ENCODE peak calls at places on chromosomes 4 and X, in seven cellular contexts. A, I, F, P, Z, V and K are unnamed samples. For H3K4me1 and H3K9me3, the result is how much of the 10 kb centered on the place peaks cover.

GRCh38 chr4:16196482-16197393 is 29.5 kb downstream of the TAPT1 start:
- DNase-seq in A (no peak), I (no peak), F (no peak), P (peak), Z (peak), V (peak), K (no peak)

GRCh38 chr4:145881991-145882390 is 56.6 kb downstream of the ZNF827 start:
- DNase-seq in A (no peak), I (peak), F (no peak), P (no peak), Z (no peak), V (no peak), K (no peak)

GRCh38 chr4:73222466-73223257 is 35.9 kb downstream of the ANKRD17 start:
- DNase-seq in A (peak), I (no peak), F (peak), P (peak), Z (no peak), V (peak), K (peak)

GRCh38 chrX:29841750-29842149 is 373.6 kb upstream of the MAGEB2 start:
- DNase-seq in A (no peak), I (no peak), F (no peak), P (no peak), Z (no peak), V (peak), K (no peak)

GRCh38 chr4:36772154-36772516 is 472.4 kb upstream of the NWD2 start:
- DNase-seq in A (no peak), I (no peak), F (no peak), P (no peak), Z (no peak), V (no peak), K (no peak)

GRCh38 chr4:147479817-147480216 is 1.1 kb upstream of the EDNRA start:
- DNase-seq in A (peak), I (no peak), F (no peak), P (no peak), Z (no peak), V (peak), K (peak)

GRCh38 chr4:156113138-156113537 is 159.5 kb upstream of the CTSO start:
- DNase-seq in A (no peak), I (no peak), F (no peak), P (no peak), Z (no peak), V (no peak), K (no peak)

GRCh38 chrX:108165349-108166111 is 74.0 kb downstream of the ATG4A start:
- DNase-seq in A (no peak), I (no peak), F (peak), P (peak), Z (no peak), V (peak), K (peak)

GRCh38 chrX:103742339-103742738 is 31.6 kb downstream of the TMEM31 start:
- DNase-seq in A (no peak), I (no peak), F (no peak), P (no peak), Z (peak), V (no peak), K (no peak)

GRCh38 chr4:55758081-55758480 is 61.5 kb upstream of the EXOC1L start:
- DNase-seq in A (no peak), I (no peak), F (no peak), P (no peak), Z (no peak), V (peak), K (no peak)

GRCh38 chr4:186557486-186557885 is 2.1 kb upstream of the MTNR1A start:
- DNase-seq in A (no peak), I (no peak), F (no peak), P (no peak), Z (no peak), V (peak), K (peak)

GRCh38 chr4:133866328-133866699 is 335.3 kb downstream of the PABPC4L start:
- DNase-seq in A (no peak), I (no peak), F (no peak), P (no peak), Z (no peak), V (no peak), K (peak)

GRCh38 chrX:131588995-131589394 is 45.1 kb downstream of the OR13H1 start:
- DNase-seq in A (no peak), I (no peak), F (no peak), P (no peak), Z (no peak), V (no peak), K (no peak)

GRCh38 chr4:20249333-20249732 is 2.4 kb upstream of the SLIT2 start:
- DNase-seq in A (no peak), I (no peak), F (no peak), P (peak), Z (no peak), V (peak), K (peak)

GRCh38 chrX:123797543-123798447 is 62.1 kb upstream of the XIAP start:
- DNase-seq in A (no peak), I (no peak), F (no peak), P (no peak), Z (no peak), V (no peak), K (peak)

GRCh38 chr4:61760820-61761219 is 560.7 kb downstream of the ADGRL3 start:
- DNase-seq in A (no peak), I (no peak), F (no peak), P (no peak), Z (no peak), V (no peak), K (no peak)

GRCh38 chrX:1072637-1073377 is 139.6 kb downstream of the CRLF2 start:
- DNase-seq in A (no peak), I (no peak), F (peak), P (peak), Z (no peak), V (no peak), K (no peak)

GRCh38 chr4:110586137-110586850 is 36.6 kb downstream of the PITX2 start:
- DNase-seq in A (no peak), I (no peak), F (no peak), P (peak), Z (no peak), V (peak), K (peak)

GRCh38 chr4:2570551-2571222 is 34.2 kb downstream of the FAM193A start:
- DNase-seq in A (no peak), I (no peak), F (no peak), P (no peak), Z (no peak), V (no peak), K (no peak)

GRCh38 chrX:123884809-123885408 is 25.1 kb downstream of the XIAP start:
- DNase-seq in A (no peak), I (no peak), F (peak), P (peak), Z (no peak), V (peak), K (peak)

GRCh38 chrX:50852524-50852923 is 38.5 kb upstream of the SHROOM4 start:
- DNase-seq in A (no peak), I (no peak), F (no peak), P (no peak), Z (no peak), V (no peak), K (no peak)

GRCh38 chr4:6270691-6271121 is 1.1 kb downstream of the WFS1 start:
- DNase-seq in A (peak), I (peak), F (no peak), P (no peak), Z (no peak), V (peak), K (no peak)

GRCh38 chrX:136065044-136065671 is 79.9 kb downstream of the SLC9A6 start:
- DNase-seq in A (peak), I (no peak), F (no peak), P (peak), Z (no peak), V (peak), K (peak)

GRCh38 chr4:102623622-102624021 is 122.5 kb downstream of the NFKB1 start:
- DNase-seq in A (no peak), I (no peak), F (peak), P (peak), Z (no peak), V (peak), K (peak)

GRCh38 chr4:80361329-80361900 is 25.9 kb downstream of the CFAP299 start:
- DNase-seq in A (no peak), I (no peak), F (no peak), P (peak), Z (no peak), V (peak), K (peak)

GRCh38 chr4:13067077-13067476 is 417.1 kb downstream of the RAB28 start:
- DNase-seq in A (no peak), I (no peak), F (no peak), P (no peak), Z (no peak), V (no peak), K (no peak)

GRCh38 chr4:30283336-30283735 is 436.8 kb upstream of the PCDH7 start:
- DNase-seq in A (no peak), I (no peak), F (no peak), P (no peak), Z (no peak), V (no peak), K (no peak)

GRCh38 chrX:109266034-109266433 is 215.9 kb downstream of the GUCY2F start:
- DNase-seq in A (no peak), I (no peak), F (no peak), P (no peak), Z (no peak), V (no peak), K (no peak)

DNA sequence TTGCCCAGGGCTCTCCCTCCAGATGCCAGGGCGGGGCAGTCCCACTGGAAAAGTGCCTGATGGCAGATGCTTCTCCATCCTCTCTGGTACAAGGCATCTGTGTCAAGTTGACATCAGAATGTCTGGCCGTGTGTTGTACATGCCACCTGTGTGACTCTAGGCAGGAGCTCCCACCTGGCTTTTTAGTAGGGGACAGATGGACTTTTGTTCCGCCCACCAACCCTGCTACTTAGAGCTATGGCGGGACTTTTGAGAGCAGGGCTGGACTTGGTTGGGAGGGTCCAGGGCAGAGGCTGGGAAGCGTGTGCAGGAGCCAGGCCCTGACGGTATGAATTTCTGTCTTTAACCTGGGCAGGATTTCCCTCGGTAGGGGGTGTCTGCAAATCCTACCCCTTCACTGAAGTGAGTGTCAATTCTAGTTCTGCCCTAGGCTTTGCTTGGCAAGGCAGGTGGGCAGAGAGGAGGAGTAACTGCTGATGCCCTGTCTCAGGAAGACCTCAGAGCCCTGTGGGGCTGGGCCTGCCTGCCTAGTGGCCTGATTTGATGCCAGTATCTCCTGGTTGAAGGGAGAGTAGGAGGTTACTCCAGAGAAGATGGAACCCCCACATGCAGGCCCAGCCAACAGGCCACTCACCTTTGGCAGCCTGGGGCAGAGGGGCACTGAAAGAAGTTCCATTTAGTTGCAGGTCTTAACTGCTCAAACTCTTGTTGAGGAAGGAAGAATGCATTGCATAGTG is 99.1 kb downstream of the PJA1 start:
- DNase-seq in A (no peak), I (no peak), F (no peak), P (no peak), Z (no peak), V (no peak), K (no peak)
- H3K27ac ChIP-seq in A (no peak), I (no peak), F (no peak), P (peak), Z (no peak), V (no peak), K (no peak)

DNA sequence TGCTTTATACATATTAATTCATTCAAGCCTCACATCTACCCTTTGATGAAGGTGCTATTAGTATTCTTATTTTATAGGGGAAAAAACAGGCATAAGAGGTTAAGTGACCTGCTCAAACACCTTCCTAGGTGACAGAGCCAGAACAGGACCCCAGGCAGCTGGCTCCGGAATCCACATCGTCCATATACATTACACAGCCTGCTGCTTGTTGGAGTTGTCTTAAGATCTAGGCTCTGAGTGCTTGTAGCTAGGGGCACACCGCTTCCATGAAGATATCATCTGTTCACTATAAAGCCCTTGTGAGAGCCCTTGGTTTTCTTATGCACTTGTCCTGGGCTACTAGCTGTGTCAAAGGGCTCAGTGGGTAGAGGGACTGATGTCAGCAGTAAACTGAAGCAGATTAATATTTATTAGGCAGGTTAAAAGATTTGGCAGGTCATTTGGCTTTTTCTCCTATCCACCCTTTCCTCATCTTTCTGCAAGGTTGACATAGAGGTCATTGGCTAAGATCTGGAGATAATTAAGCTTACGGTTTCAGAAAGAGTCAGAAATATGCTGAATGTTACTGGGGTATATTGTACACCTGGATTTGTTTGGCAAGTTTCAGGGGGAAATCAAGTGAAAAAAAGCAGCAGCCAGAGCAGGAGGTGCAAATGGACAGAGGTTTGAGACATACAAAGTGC is 195.4 kb downstream of the SOWAHB start:
- DNase-seq in A (no peak), I (no peak), F (no peak), P (no peak), Z (no peak), V (no peak), K (no peak)
- H3K4me1 ChIP-seq in A (under half), I (under half), F (under half), P (under half), Z (under half), V (under half), K (under half)

DNA sequence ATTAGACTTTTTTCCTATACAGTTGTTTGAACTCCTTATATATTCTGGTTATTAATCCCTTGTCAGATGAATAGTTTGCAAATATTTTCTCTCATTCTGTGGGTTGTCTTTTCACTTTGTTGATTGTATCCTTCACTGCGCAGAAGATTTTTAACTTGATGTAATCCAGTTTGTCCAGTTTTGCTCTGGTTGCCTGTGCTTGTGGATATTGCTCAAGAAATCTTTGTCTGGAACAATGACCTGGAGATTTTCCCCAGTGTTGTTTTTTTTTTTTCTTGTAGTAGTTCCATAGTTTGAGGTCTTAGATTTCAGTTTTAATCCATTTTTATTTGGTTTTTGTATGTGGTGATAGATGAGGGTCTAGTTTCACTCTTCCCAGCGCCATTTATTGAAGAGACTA is 289.8 kb upstream of the SPOCK3 start:
- DNase-seq in A (no peak), I (no peak), F (no peak), P (no peak), Z (no peak), V (no peak), K (no peak)
- H3K9me3 ChIP-seq in A (under half), I (under half), F (under half), P (under half), Z (under half), V (under half), K (under half)

DNA sequence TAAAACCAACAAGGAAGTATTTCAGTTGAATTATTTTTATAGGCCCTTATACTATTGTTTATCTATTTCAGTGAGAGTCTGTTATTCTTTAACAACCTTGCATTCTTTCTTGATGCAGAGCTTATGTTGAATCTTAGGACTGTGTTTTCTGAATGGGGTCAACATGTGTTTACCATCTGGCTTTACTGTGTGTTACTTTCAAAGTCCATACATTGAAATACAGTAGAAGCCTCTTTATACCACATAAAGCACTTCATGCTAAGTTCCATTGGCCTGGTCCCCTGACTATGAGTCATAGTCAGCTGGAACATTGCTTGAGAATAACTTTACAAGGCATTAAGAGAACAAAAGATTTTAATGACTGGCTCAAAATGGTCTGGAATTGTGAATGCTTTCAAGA is 152.7 kb downstream of the GASK1B start:
- DNase-seq in A (no peak), I (no peak), F (peak), P (no peak), Z (no peak), V (peak), K (peak)
- H3K27ac ChIP-seq in A (no peak), I (peak), F (no peak), P (no peak), Z (no peak), V (peak), K (peak)

DNA sequence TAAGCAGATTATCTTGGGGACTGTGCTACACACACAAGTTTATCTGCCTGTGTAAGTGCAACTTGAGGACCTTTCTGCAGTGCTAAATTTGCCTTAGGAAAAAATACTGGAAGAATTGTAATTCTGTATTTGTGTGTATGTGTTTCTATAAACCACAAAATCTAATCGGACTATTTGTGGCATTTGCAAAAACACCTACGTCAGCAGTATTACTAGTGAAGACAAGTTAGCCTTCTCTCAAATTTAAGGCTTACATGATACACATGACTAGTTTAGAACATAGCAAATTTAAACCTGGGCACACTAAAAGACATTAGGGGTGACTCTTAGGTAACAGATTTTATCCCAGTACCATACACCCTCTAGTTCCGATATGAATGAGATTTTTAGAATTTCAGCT is 176.5 kb downstream of the SNCA start:
- DNase-seq in A (no peak), I (no peak), F (no peak), P (peak), Z (no peak), V (no peak), K (no peak)
- H3K4me1 ChIP-seq in A (under half), I (under half), F (under half), P (under half), Z (under half), V (under half), K (under half)